ENCODE peak calls at places on chromosomes 11 and 22, in ten cellular contexts. U is WTC11, R is MM.1S, D is K562, E is SK-N-SH, H is spleen, V is astrocyte of the spinal cord, M is HFF-Myc, W is endodermal cell, K is HCT116. I is an unnamed sample.

GRCh38 chr22:37896181-37896592 is 9.9 kb upstream of the MICALL1 start:
- DNase-seq in K (no peak), V (no peak), E (no peak), H (peak), D (no peak), U (no peak), W (peak), R (peak), M (no peak), I (no peak)

GRCh38 chr11:71165771-71166170 is 86.6 kb downstream of the SHANK2 start:
- DNase-seq in K (no peak), H (peak), W (peak), D (no peak), M (no peak), V (no peak), U (no peak), R (no peak), E (no peak), I (no peak)

GRCh38 chr11:64086263-64086938 is 50.7 kb downstream of the FLRT1 start:
- DNase-seq in K (no peak), U (no peak), E (no peak), D (no peak), V (no peak), H (no peak), W (no peak), R (no peak), M (peak), I (no peak)

GRCh38 chr22:27378994-27379393 is 422.6 kb downstream of the MN1 start:
- DNase-seq in V (no peak), R (no peak), E (no peak), M (no peak), K (no peak), D (no peak), H (no peak), U (no peak), W (no peak), I (no peak)

GRCh38 chr11:46603704-46604308 is 10.0 kb upstream of the AMBRA1 start:
- DNase-seq in R (no peak), U (no peak), V (no peak), D (no peak), E (no peak), K (no peak), W (no peak), M (no peak), H (no peak), I (no peak)

GRCh38 chr22:27412866-27413445 is 388.6 kb downstream of the MN1 start:
- DNase-seq in R (no peak), E (no peak), U (no peak), W (no peak), M (no peak), K (no peak), V (no peak), H (peak), D (no peak), I (no peak)

GRCh38 chr22:39087881-39088687 is 9.0 kb upstream of the APOBEC3H start:
- DNase-seq in M (no peak), V (no peak), R (no peak), W (peak), E (no peak), U (peak), D (peak), H (peak), K (no peak), I (no peak)

GRCh38 chr22:34135749-34136148 is 215.5 kb upstream of the LARGE1 start:
- DNase-seq in W (no peak), D (no peak), K (no peak), E (no peak), U (no peak), R (no peak), V (no peak), H (no peak), M (no peak), I (no peak)

GRCh38 chr11:109138200-109138599 is 283.8 kb upstream of the C11orf87 start:
- DNase-seq in E (no peak), M (no peak), W (no peak), U (no peak), D (no peak), H (no peak), K (no peak), R (no peak), V (no peak), I (no peak)

GRCh38 chr11:92295175-92296137 is 70.8 kb downstream of the FAT3 start:
- DNase-seq in M (no peak), K (no peak), V (peak), R (no peak), H (no peak), E (no peak), W (no peak), U (no peak), D (no peak), I (no peak)

GRCh38 chr22:45006873-45007246 is 2.9 kb downstream of the PHF21B start:
- DNase-seq in U (peak), R (no peak), H (no peak), W (no peak), M (no peak), E (peak), K (no peak), D (no peak), V (no peak), I (no peak)

GRCh38 chr22:17258015-17258827 is 39.0 kb upstream of the ADA2 start:
- DNase-seq in K (no peak), R (peak), E (peak), M (peak), H (peak), U (peak), V (peak), D (peak), W (peak), I (peak)

GRCh38 chr11:116078101-116078561 is 573.9 kb upstream of the CADM1 start:
- DNase-seq in U (peak), D (peak), H (no peak), E (peak), R (no peak), W (peak), V (no peak), K (no peak), M (no peak), I (no peak)

GRCh38 chr11:1053121-1053901 is 16.8 kb upstream of the MUC6 start:
- DNase-seq in E (peak), D (peak), U (peak), K (no peak), W (no peak), M (no peak), H (peak), V (no peak), R (no peak), I (peak)

GRCh38 chr11:70650075-70650909 is 252.0 kb downstream of the CTTN start:
- DNase-seq in E (no peak), U (peak), K (peak), D (peak), W (peak), H (no peak), R (peak), V (peak), M (peak), I (no peak)

GRCh38 chr11:61863548-61864081 is 27.7 kb downstream of the FADS3 start:
- DNase-seq in K (no peak), E (no peak), H (no peak), U (no peak), M (no peak), V (no peak), R (no peak), W (no peak), D (no peak), I (no peak)
- TF ChIP-seq CTCF in K (no peak), E (no peak), H (no peak), U (no peak), M (no peak), V (no peak), R (no peak), W (no peak), D (no peak), I (no peak)

GRCh38 chr11:12235549-12235944 is 125.2 kb downstream of the MICAL2 start:
- DNase-seq in R (no peak), U (no peak), D (peak), K (no peak), V (peak), E (no peak), W (peak), M (no peak), H (no peak), I (no peak)
- TF ChIP-seq CTCF in R (no peak), U (no peak), D (peak), K (peak), V (peak), E (no peak), W (peak), M (peak), H (no peak), I (no peak)

DNA sequence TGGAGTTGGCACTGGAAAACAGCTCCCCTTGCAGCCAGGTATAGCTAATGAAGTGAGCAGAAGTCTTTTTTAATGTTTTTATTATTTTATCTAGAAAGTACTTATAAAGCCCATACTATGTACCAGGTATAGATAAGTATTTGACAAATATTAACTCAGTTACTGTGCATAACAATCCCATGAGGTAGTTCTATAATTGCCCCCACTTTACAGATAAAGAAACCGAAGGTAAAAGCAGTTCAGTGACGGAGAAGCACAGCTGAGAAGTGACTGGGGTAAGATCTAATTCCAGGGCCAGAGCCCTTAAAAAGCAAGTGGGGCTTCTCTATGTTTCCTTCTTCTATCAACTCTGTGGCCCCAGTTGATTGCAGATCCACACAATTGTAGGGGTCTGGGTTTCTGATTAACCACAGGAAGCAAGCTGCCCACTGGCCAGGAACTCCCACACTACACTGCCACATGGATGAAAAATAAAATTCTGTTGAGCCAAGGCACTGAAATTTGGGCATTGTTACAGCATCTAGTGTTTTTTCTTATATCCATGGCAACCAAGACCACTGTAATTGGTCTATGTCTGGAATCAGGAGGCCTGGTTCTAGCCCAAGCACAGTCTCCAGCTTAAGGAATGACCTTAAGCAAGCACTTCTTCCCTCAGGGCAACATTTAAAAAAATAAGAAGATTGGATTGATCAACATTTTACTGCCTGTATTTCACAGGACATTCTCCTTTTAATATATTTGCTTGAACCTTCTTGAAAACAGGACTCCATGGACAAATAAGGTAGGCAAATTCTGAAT is 55.3 kb upstream of the TEAD1 start:
- DNase-seq in V (no peak), W (no peak), H (no peak), M (no peak), D (no peak), E (no peak), R (no peak), U (no peak), K (no peak), I (no peak)
- TF ChIP-seq CTCF in V (no peak), W (no peak), H (no peak), M (no peak), D (no peak), E (no peak), R (no peak), U (no peak), K (no peak), I (no peak)

DNA sequence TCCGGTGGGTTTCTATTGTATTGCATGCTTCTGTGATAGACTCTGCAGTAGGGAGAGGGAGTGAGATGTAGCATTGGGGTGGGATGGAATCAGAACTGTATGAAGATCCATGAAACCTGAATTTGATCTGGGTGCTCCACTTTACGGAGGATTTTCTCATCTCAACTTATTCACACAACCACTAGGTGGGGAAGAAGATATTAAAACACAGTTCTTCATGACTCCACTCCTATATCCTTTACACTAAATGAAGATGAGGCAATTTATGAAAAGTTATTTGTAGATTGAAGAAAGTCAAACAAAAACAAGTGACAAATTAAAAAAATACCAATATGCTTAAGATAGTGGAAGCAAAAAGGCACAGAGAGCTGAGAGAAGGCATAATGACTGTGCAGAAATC is 92.6 kb upstream of the PDGFD start:
- DNase-seq in U (no peak), E (no peak), V (peak), M (no peak), K (no peak), R (no peak), W (no peak), H (no peak), D (no peak), I (no peak)
- TF ChIP-seq CTCF in U (no peak), E (peak), V (no peak), M (no peak), K (peak), R (peak), W (peak), H (no peak), D (no peak), I (no peak)

I was measured in CD14-positive monocyte.